ENCODE peak calls at places on chromosomes 7 and 10, in nine cellular contexts. One of them, this sample, is unnamed.

GRCh38 chr7:129146237-129146979 is 1.9 kb downstream of the TSPAN33 start:
- DNase-seq in substantia nigra: no peak
- DNase-seq in T-cell: no peak
- DNase-seq in Panc1: no peak
- DNase-seq in amniotic stem cell: no peak
- DNase-seq in effector CD8-positive, alpha-beta T cell: no peak
- DNase-seq in HTR-8/SVneo: no peak
- DNase-seq in testis: peak
- DNase-seq in AG20443: no peak
- DNase-seq in this sample: no peak

GRCh38 chr10:125137601-125138438 is 22.5 kb downstream of the CTBP2 start:
- DNase-seq in AG20443: no peak
- DNase-seq in T-cell: no peak
- DNase-seq in HTR-8/SVneo: no peak
- DNase-seq in Panc1: no peak
- DNase-seq in testis: no peak
- DNase-seq in substantia nigra: peak
- DNase-seq in effector CD8-positive, alpha-beta T cell: no peak
- DNase-seq in amniotic stem cell: no peak
- DNase-seq in this sample: no peak

GRCh38 chr10:49831352-49832040 is 69.4 kb upstream of the OGDHL start:
- DNase-seq in Panc1: no peak
- DNase-seq in HTR-8/SVneo: no peak
- DNase-seq in T-cell: no peak
- DNase-seq in AG20443: peak
- DNase-seq in substantia nigra: no peak
- DNase-seq in effector CD8-positive, alpha-beta T cell: no peak
- DNase-seq in testis: no peak
- DNase-seq in amniotic stem cell: no peak
- DNase-seq in this sample: no peak

GRCh38 chr7:102291056-102291915 is 4.6 kb downstream of the SH2B2 start:
- DNase-seq in effector CD8-positive, alpha-beta T cell: no peak
- DNase-seq in Panc1: no peak
- DNase-seq in AG20443: no peak
- DNase-seq in testis: no peak
- DNase-seq in substantia nigra: no peak
- DNase-seq in amniotic stem cell: no peak
- DNase-seq in T-cell: peak
- DNase-seq in HTR-8/SVneo: no peak
- DNase-seq in this sample: no peak

GRCh38 chr7:84647797-84648762 is 453.5 kb upstream of the SEMA3A start:
- DNase-seq in testis: no peak
- DNase-seq in T-cell: no peak
- DNase-seq in substantia nigra: no peak
- DNase-seq in HTR-8/SVneo: no peak
- DNase-seq in Panc1: no peak
- DNase-seq in effector CD8-positive, alpha-beta T cell: no peak
- DNase-seq in AG20443: peak
- DNase-seq in amniotic stem cell: peak
- DNase-seq in this sample: peak

GRCh38 chr10:104440221-104440620 is 86.6 kb downstream of the CFAP58 start:
- DNase-seq in effector CD8-positive, alpha-beta T cell: no peak
- DNase-seq in T-cell: no peak
- DNase-seq in substantia nigra: no peak
- DNase-seq in testis: no peak
- DNase-seq in AG20443: no peak
- DNase-seq in HTR-8/SVneo: no peak
- DNase-seq in Panc1: no peak
- DNase-seq in amniotic stem cell: no peak
- DNase-seq in this sample: no peak

GRCh38 chr10:59678884-59679301 is 30.8 kb downstream of the SLC16A9 start:
- DNase-seq in AG20443: peak
- DNase-seq in T-cell: no peak
- DNase-seq in substantia nigra: no peak
- DNase-seq in testis: no peak
- DNase-seq in HTR-8/SVneo: no peak
- DNase-seq in effector CD8-positive, alpha-beta T cell: no peak
- DNase-seq in amniotic stem cell: no peak
- DNase-seq in Panc1: no peak
- DNase-seq in this sample: no peak

GRCh38 chr10:15300697-15301096 is 70.4 kb downstream of the FAM171A1 start:
- DNase-seq in substantia nigra: no peak
- DNase-seq in effector CD8-positive, alpha-beta T cell: no peak
- DNase-seq in testis: no peak
- DNase-seq in Panc1: no peak
- DNase-seq in HTR-8/SVneo: no peak
- DNase-seq in AG20443: no peak
- DNase-seq in amniotic stem cell: no peak
- DNase-seq in T-cell: no peak
- DNase-seq in this sample: no peak

GRCh38 chr7:118938845-118939244 is 714.3 kb downstream of the ANKRD7 start:
- DNase-seq in testis: no peak
- DNase-seq in T-cell: no peak
- DNase-seq in effector CD8-positive, alpha-beta T cell: no peak
- DNase-seq in amniotic stem cell: no peak
- DNase-seq in HTR-8/SVneo: no peak
- DNase-seq in AG20443: no peak
- DNase-seq in substantia nigra: no peak
- DNase-seq in Panc1: no peak
- DNase-seq in this sample: no peak

GRCh38 chr7:22001345-22002004 is 55.8 kb upstream of the CDCA7L start:
- DNase-seq in AG20443: peak
- DNase-seq in T-cell: peak
- DNase-seq in HTR-8/SVneo: peak
- DNase-seq in substantia nigra: no peak
- DNase-seq in amniotic stem cell: peak
- DNase-seq in Panc1: peak
- DNase-seq in effector CD8-positive, alpha-beta T cell: no peak
- DNase-seq in testis: no peak
- DNase-seq in this sample: peak

GRCh38 chr10:28592953-28593352 is 60.0 kb downstream of the WAC start:
- DNase-seq in Panc1: no peak
- DNase-seq in AG20443: peak
- DNase-seq in HTR-8/SVneo: peak
- DNase-seq in effector CD8-positive, alpha-beta T cell: no peak
- DNase-seq in substantia nigra: no peak
- DNase-seq in testis: no peak
- DNase-seq in amniotic stem cell: peak
- DNase-seq in T-cell: no peak
- DNase-seq in this sample: peak

GRCh38 chr7:118918556-118918955 is 694.1 kb downstream of the ANKRD7 start:
- DNase-seq in Panc1: peak
- DNase-seq in amniotic stem cell: no peak
- DNase-seq in HTR-8/SVneo: no peak
- DNase-seq in AG20443: no peak
- DNase-seq in effector CD8-positive, alpha-beta T cell: no peak
- DNase-seq in testis: no peak
- DNase-seq in T-cell: no peak
- DNase-seq in substantia nigra: no peak
- DNase-seq in this sample: peak

GRCh38 chr7:86643478-86644281 is at the start of gene GRM3:
- DNase-seq in amniotic stem cell: no peak
- DNase-seq in substantia nigra: peak
- DNase-seq in HTR-8/SVneo: no peak
- DNase-seq in testis: peak
- DNase-seq in AG20443: peak
- DNase-seq in effector CD8-positive, alpha-beta T cell: no peak
- DNase-seq in T-cell: no peak
- DNase-seq in Panc1: no peak
- DNase-seq in this sample: no peak

GRCh38 chr7:24981544-24981951 is 1.6 kb upstream of the OSBPL3 start:
- DNase-seq in testis: peak
- DNase-seq in effector CD8-positive, alpha-beta T cell: peak
- DNase-seq in T-cell: peak
- DNase-seq in AG20443: peak
- DNase-seq in substantia nigra: peak
- DNase-seq in HTR-8/SVneo: no peak
- DNase-seq in Panc1: no peak
- DNase-seq in amniotic stem cell: no peak
- DNase-seq in this sample: no peak